ENCODE peak calls at places on chromosomes 13 and 19, in four cellular contexts. O is HCT116, E is neural progenitor cell, Z is mesenchymal stem cell. L is an unnamed sample.

GRCh38 chr19:8900421-8900820 is 68.2 kb downstream of the MBD3L1 start:
- DNase-seq in O (no peak), E (no peak), Z (no peak), L (no peak)

GRCh38 chr13:94548382-94549240 is 47.3 kb downstream of the TGDS start:
- DNase-seq in O (peak; percentile 40), E (peak; percentile 82), Z (peak; percentile 61), L (peak; percentile 69)

GRCh38 chr19:39916851-39917396 is 17.5 kb downstream of the FCGBP start:
- DNase-seq in O (no peak), E (no peak), Z (no peak), L (peak; percentile 84)

GRCh38 chr13:107370036-107370785 is 802.3 kb upstream of the ARGLU1 start:
- DNase-seq in O (no peak), E (no peak), Z (peak; percentile 80), L (no peak)

GRCh38 chr19:38707512-38708114 is 36.7 kb downstream of the CAPN12 start:
- DNase-seq in O (no peak), E (no peak), Z (peak; percentile 48), L (peak; percentile 85)

GRCh38 chr13:44307844-44308243 is 65.8 kb upstream of the SERP2 start:
- DNase-seq in O (peak; percentile 15), E (no peak), Z (no peak), L (no peak)

GRCh38 chr13:91203430-91203829 is 144.1 kb upstream of the MIR17HG start:
- DNase-seq in O (no peak), E (no peak), Z (no peak), L (no peak)

GRCh38 chr19:42290523-42291436 is 11.2 kb upstream of the PRR19 start:
- DNase-seq in O (no peak), E (peak; percentile 43), Z (peak; percentile 54), L (peak; percentile 97)

GRCh38 chr13:91292630-91293221 is 54.8 kb upstream of the MIR17HG start:
- DNase-seq in O (no peak), E (peak; percentile 62), Z (no peak), L (no peak)

GRCh38 chr19:8580710-8581281 is 3.6 kb upstream of the MYO1F start:
- DNase-seq in O (peak; percentile 56), E (peak; percentile 91), Z (peak; percentile 75), L (peak; percentile 96)

GRCh38 chr13:51837016-51837415 is 8.0 kb downstream of the TMEM272 start:
- DNase-seq in O (no peak), E (no peak), Z (no peak), L (no peak)

GRCh38 chr13:101868585-101869469 is 416.4 kb downstream of the ITGBL1 start:
- DNase-seq in O (no peak), E (no peak), Z (no peak), L (no peak)

GRCh38 chr19:13099073-13099999 is 3.3 kb downstream of the LYL1 start:
- DNase-seq in O (no peak), E (peak; percentile 65), Z (no peak), L (peak; percentile 95)

GRCh38 chr19:14059093-14059480 is 2.8 kb downstream of the PALM3 start:
- DNase-seq in O (no peak), E (peak; percentile 56), Z (no peak), L (peak; percentile 85)

GRCh38 chr13:70173236-70173959 is 65.1 kb upstream of the KLHL1 start:
- DNase-seq in O (no peak), E (no peak), Z (peak; percentile 70), L (no peak)

GRCh38 chr13:38147050-38147449 is 202.6 kb upstream of the UFM1 start:
- DNase-seq in O (no peak), E (no peak), Z (no peak), L (no peak)

GRCh38 chr19:42079276-42079669 is 3.3 kb downstream of the ZNF574 start:
- DNase-seq in O (no peak), E (no peak), Z (no peak), L (no peak)

GRCh38 chr19:45403781-45404556 is 900 bp downstream of the PPP1R13L start:
- DNase-seq in O (no peak), E (peak; percentile 77), Z (peak; percentile 47), L (peak; percentile 73)

GRCh38 chr13:52969373-52969772 is 59.2 kb upstream of the OLFM4 start:
- DNase-seq in O (no peak), E (no peak), Z (no peak), L (no peak)

GRCh38 chr19:862529-863304 is 3.3 kb downstream of the CFD start:
- DNase-seq in O (no peak), E (peak; percentile 88), Z (peak; percentile 60), L (peak; percentile 96)

GRCh38 chr19:45278087-45278486 is 27.0 kb downstream of the MARK4 start:
- DNase-seq in O (no peak), E (no peak), Z (no peak), L (peak; percentile 57)

GRCh38 chr19:9597027-9597426 is 12.7 kb upstream of the ZNF121 start:
- DNase-seq in O (peak; percentile 86), E (no peak), Z (peak; percentile 13), L (peak; percentile 84)

GRCh38 chr13:88118952-88119351 is 447.8 kb downstream of the SLITRK5 start:
- DNase-seq in O (no peak), E (no peak), Z (no peak), L (no peak)

GRCh38 chr13:35894636-35895035 is 236.5 kb downstream of the DCLK1 start:
- DNase-seq in O (no peak), E (no peak), Z (no peak), L (no peak)

GRCh38 chr19:45878043-45878794 is 7.7 kb downstream of the IRF2BP1 start:
- DNase-seq in O (no peak), E (no peak), Z (no peak), L (peak; percentile 71)

GRCh38 chr13:51644649-51645048 is 60.4 kb downstream of the WDFY2 start:
- DNase-seq in O (no peak), E (no peak), Z (peak; percentile 87), L (peak; percentile 41)

GRCh38 chr13:43269037-43269476 is 245.7 kb downstream of the DNAJC15 start:
- DNase-seq in O (no peak), E (no peak), Z (peak; percentile 94), L (peak; percentile 55)

GRCh38 chr19:33085570-33086128 is 4.7 kb downstream of the GPATCH1 start:
- DNase-seq in O (no peak), E (no peak), Z (no peak), L (peak; percentile 29)

GRCh38 chr19:38644719-38645118 is 2.7 kb upstream of the ACTN4 start:
- DNase-seq in O (no peak), E (no peak), Z (no peak), L (peak; percentile 66)

GRCh38 chr19:13132471-13133166 is 14.6 kb downstream of the NACC1 start:
- DNase-seq in O (no peak), E (no peak), Z (peak; percentile 52), L (peak; percentile 97)

GRCh38 chr19:38142176-38143035 is 81.6 kb downstream of the DPF1 start:
- DNase-seq in O (no peak), E (peak; percentile 83), Z (peak; percentile 62), L (peak; percentile 91)

GRCh38 chr19:51691122-51692064 is 1.7 kb upstream of the SPACA6 start:
- DNase-seq in O (no peak), E (peak; percentile 30), Z (peak; percentile 67), L (peak; percentile 85)

GRCh38 chr13:68304287-68304893 is 1074.3 kb upstream of the PCDH9 start:
- DNase-seq in O (peak; percentile 1), E (peak; percentile 35), Z (peak; percentile 40), L (no peak)

GRCh38 chr19:2113436-2114211 is 16.9 kb downstream of the IZUMO4 start:
- DNase-seq in O (no peak), E (no peak), Z (peak; percentile 11), L (peak; percentile 99)
- H3K4me2 ChIP-seq in O (no peak overlapping the region), E (no peak overlapping the region), Z (no peak overlapping the region), L (no peak overlapping the region)

GRCh38 chr19:50040967-50041366 is 15.2 kb downstream of the ZNF473 start:
- DNase-seq in O (no peak), E (no peak), Z (no peak), L (no peak)

GRCh38 chr19:50046649-50047503 is 21.1 kb downstream of the ZNF473 start:
- DNase-seq in O (peak; percentile 27), E (no peak), Z (no peak), L (no peak)

GRCh38 chr19:50042363-50043024 is 16.7 kb downstream of the ZNF473 start:
- DNase-seq in O (no peak), E (no peak), Z (no peak), L (no peak)

GRCh38 chr19:50044922-50045321 is 19.1 kb downstream of the ZNF473 start:
- DNase-seq in O (no peak), E (no peak), Z (no peak), L (no peak)

GRCh38 chr19:50043967-50044366 is 18.2 kb downstream of the ZNF473 start:
- DNase-seq in O (no peak), E (no peak), Z (no peak), L (no peak)
- H3K9me3 ChIP-seq in O (peaks cover 50% of the 10 kb centered on the region), E (peaks cover 35% of the 10 kb centered on the region), Z (peaks cover 50% of the 10 kb centered on the region), L (peaks cover 59% of the 10 kb centered on the region)

DNA sequence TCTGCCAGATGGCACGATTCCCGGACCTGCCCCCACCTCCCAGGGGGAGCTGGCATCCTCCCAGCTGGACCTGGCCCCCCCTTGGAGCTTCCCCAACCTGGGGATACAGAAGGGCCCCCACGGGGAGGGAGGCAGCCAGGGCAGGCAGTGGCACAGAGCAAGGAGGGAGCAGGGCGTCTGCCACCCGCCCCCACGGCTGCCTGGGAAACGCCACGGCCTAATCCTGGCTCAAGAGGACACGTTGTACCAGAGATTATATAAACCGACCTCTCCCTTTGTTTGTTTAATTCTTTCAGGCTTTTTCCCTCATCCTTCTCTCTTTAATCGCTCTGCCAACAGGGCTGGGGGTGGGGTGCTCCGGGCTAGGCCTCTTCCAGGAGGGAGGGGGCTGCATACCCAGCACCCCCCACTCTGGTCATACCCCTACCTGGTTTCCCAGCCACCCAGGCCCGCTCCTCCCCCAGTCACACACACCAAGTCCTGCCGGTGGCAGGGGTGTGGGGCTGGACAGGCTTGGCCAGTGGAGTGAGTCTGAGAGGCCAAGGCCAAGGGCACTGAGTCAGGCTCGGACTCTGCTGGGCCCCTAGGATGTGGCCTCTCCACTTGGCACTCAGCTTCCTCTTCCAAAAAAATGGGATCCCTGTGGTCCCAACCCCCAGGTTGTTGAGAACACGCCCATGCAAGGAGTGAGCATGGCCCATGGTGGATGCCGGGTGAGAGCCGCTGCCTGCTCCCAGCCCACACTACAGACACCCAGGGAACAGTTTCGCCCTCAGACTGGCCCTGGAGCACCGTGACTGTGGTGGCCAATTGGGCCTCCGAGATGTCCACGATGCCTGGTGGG is 29.5 kb upstream of the NFIC start:
- DNase-seq in O (no peak), E (no peak), Z (peak; percentile 85), L (peak; percentile 87)
- H3K4me2 ChIP-seq in O (peak overlapping the region; percentile 25), E (no peak overlapping the region), Z (peak overlapping the region; percentile 6), L (peak overlapping the region; percentile 50)

GRCh38 chr19:23565256-23565655 is 121.8 kb downstream of the ZNF675 start:
- DNase-seq in O (no peak), E (no peak), Z (no peak), L (no peak)

GRCh38 chr19:23558541-23558940 is 128.5 kb downstream of the ZNF675 start:
- DNase-seq in O (no peak), E (no peak), Z (no peak), L (no peak)

GRCh38 chr19:23560051-23560450 is 127.0 kb downstream of the ZNF675 start:
- DNase-seq in O (no peak), E (no peak), Z (no peak), L (no peak)

GRCh38 chr19:23563326-23563725 is 123.7 kb downstream of the ZNF675 start:
- DNase-seq in O (no peak), E (no peak), Z (no peak), L (no peak)

DNA sequence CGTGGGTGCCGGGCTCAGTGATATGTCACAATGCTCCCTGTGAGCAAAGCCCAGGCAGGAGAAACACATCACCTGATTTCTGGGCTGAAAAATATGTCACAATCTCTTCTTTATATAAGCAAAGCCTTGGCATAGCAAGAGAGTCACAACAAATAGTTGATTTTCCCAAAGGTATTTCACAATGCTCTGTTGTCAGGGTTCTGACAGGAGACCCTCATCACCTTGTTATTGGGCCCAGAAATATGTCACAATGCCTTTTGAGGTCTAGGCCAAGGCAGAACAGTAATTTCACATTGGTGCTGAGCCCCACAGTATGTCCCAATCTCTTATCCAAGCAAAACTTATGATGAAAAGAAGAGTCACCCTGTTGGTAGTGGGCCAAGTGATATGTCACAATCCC is 125.7 kb downstream of the ZNF675 start:
- DNase-seq in O (no peak), E (no peak), Z (no peak), L (no peak)
- H3K9me3 ChIP-seq in O (peaks cover 26% of the 10 kb centered on the region), E (peaks cover 2% of the 10 kb centered on the region), Z (peaks cover 46% of the 10 kb centered on the region), L (peaks cover 9% of the 10 kb centered on the region)

L was measured in osteoblast.